ENCODE peak calls at places on chromosomes 2 and 18, in ten cellular contexts. One of them, this sample, is unnamed.

GRCh38 chr2:106575955-106576354 is 88.8 kb downstream of the CD8B2 start:
- DNase-seq in GM12892: no peak
- DNase-seq in stomach: no peak
- DNase-seq in endothelial cell of umbilical vein: no peak
- DNase-seq in upper lobe of left lung: peak
- DNase-seq in GM12878: no peak
- DNase-seq in prostate gland: peak
- DNase-seq in HCT116: no peak
- DNase-seq in sigmoid colon: no peak
- DNase-seq in K562: no peak
- DNase-seq in this sample: no peak

GRCh38 chr18:67669993-67670671 is 153.6 kb upstream of the DSEL start:
- DNase-seq in GM12892: no peak
- DNase-seq in stomach: no peak
- DNase-seq in endothelial cell of umbilical vein: no peak
- DNase-seq in upper lobe of left lung: no peak
- DNase-seq in GM12878: no peak
- DNase-seq in prostate gland: no peak
- DNase-seq in HCT116: no peak
- DNase-seq in sigmoid colon: no peak
- DNase-seq in K562: no peak
- DNase-seq in this sample: no peak

GRCh38 chr18:58529714-58530354 is 99.1 kb downstream of the ALPK2 start:
- DNase-seq in GM12892: no peak
- DNase-seq in stomach: peak
- DNase-seq in endothelial cell of umbilical vein: peak
- DNase-seq in upper lobe of left lung: no peak
- DNase-seq in GM12878: no peak
- DNase-seq in prostate gland: peak
- DNase-seq in HCT116: peak
- DNase-seq in sigmoid colon: no peak
- DNase-seq in K562: peak
- DNase-seq in this sample: no peak

GRCh38 chr2:30514134-30514860 is 67.3 kb downstream of the LCLAT1 start:
- DNase-seq in GM12892: no peak
- DNase-seq in stomach: no peak
- DNase-seq in endothelial cell of umbilical vein: peak
- DNase-seq in upper lobe of left lung: no peak
- DNase-seq in GM12878: no peak
- DNase-seq in prostate gland: no peak
- DNase-seq in HCT116: no peak
- DNase-seq in sigmoid colon: no peak
- DNase-seq in K562: no peak
- DNase-seq in this sample: no peak

GRCh38 chr2:204566439-204566838 is 21.2 kb downstream of the PARD3B start:
- DNase-seq in GM12892: no peak
- DNase-seq in stomach: no peak
- DNase-seq in endothelial cell of umbilical vein: no peak
- DNase-seq in upper lobe of left lung: no peak
- DNase-seq in GM12878: no peak
- DNase-seq in prostate gland: no peak
- DNase-seq in HCT116: no peak
- DNase-seq in sigmoid colon: no peak
- DNase-seq in K562: no peak
- DNase-seq in this sample: no peak

GRCh38 chr2:237091779-237092436 is 6.2 kb downstream of the COPS8 start:
- DNase-seq in GM12892: no peak
- DNase-seq in stomach: no peak
- DNase-seq in endothelial cell of umbilical vein: no peak
- DNase-seq in upper lobe of left lung: no peak
- DNase-seq in GM12878: no peak
- DNase-seq in prostate gland: no peak
- DNase-seq in HCT116: no peak
- DNase-seq in sigmoid colon: peak
- DNase-seq in K562: no peak
- DNase-seq in this sample: no peak

GRCh38 chr2:29655391-29656086 is 265.8 kb downstream of the ALK start:
- DNase-seq in GM12892: no peak
- DNase-seq in stomach: no peak
- DNase-seq in endothelial cell of umbilical vein: no peak
- DNase-seq in upper lobe of left lung: no peak
- DNase-seq in GM12878: no peak
- DNase-seq in prostate gland: no peak
- DNase-seq in HCT116: no peak
- DNase-seq in sigmoid colon: no peak
- DNase-seq in K562: no peak
- DNase-seq in this sample: no peak

GRCh38 chr2:216786676-216787075 is 73.2 kb downstream of the TNP1 start:
- DNase-seq in GM12892: no peak
- DNase-seq in stomach: no peak
- DNase-seq in endothelial cell of umbilical vein: no peak
- DNase-seq in upper lobe of left lung: no peak
- DNase-seq in GM12878: no peak
- DNase-seq in prostate gland: no peak
- DNase-seq in HCT116: no peak
- DNase-seq in sigmoid colon: no peak
- DNase-seq in K562: no peak
- DNase-seq in this sample: no peak

GRCh38 chr2:27182346-27182745 is 29.5 kb upstream of the ATRAID start:
- DNase-seq in GM12892: no peak
- DNase-seq in stomach: no peak
- DNase-seq in endothelial cell of umbilical vein: no peak
- DNase-seq in upper lobe of left lung: no peak
- DNase-seq in GM12878: no peak
- DNase-seq in prostate gland: no peak
- DNase-seq in HCT116: no peak
- DNase-seq in sigmoid colon: no peak
- DNase-seq in K562: no peak
- DNase-seq in this sample: no peak

GRCh38 chr2:121212661-121213325 is 72.2 kb downstream of the TFCP2L1 start:
- DNase-seq in GM12892: no peak
- DNase-seq in stomach: no peak
- DNase-seq in endothelial cell of umbilical vein: no peak
- DNase-seq in upper lobe of left lung: no peak
- DNase-seq in GM12878: no peak
- DNase-seq in prostate gland: no peak
- DNase-seq in HCT116: no peak
- DNase-seq in sigmoid colon: no peak
- DNase-seq in K562: no peak
- DNase-seq in this sample: no peak

GRCh38 chr2:172285010-172285621 is 142.3 kb upstream of the ITGA6 start:
- DNase-seq in GM12892: no peak
- DNase-seq in stomach: no peak
- DNase-seq in endothelial cell of umbilical vein: peak
- DNase-seq in upper lobe of left lung: no peak
- DNase-seq in GM12878: no peak
- DNase-seq in prostate gland: no peak
- DNase-seq in HCT116: no peak
- DNase-seq in sigmoid colon: no peak
- DNase-seq in K562: no peak
- DNase-seq in this sample: no peak

GRCh38 chr2:134194519-134194918 is 59.4 kb upstream of the MGAT5 start:
- DNase-seq in GM12892: no peak
- DNase-seq in stomach: no peak
- DNase-seq in endothelial cell of umbilical vein: no peak
- DNase-seq in upper lobe of left lung: no peak
- DNase-seq in GM12878: no peak
- DNase-seq in prostate gland: no peak
- DNase-seq in HCT116: no peak
- DNase-seq in sigmoid colon: no peak
- DNase-seq in K562: no peak
- DNase-seq in this sample: no peak

GRCh38 chr2:9652898-9653479 is 22.2 kb upstream of the YWHAQ start:
- DNase-seq in GM12892: no peak
- DNase-seq in stomach: no peak
- DNase-seq in endothelial cell of umbilical vein: no peak
- DNase-seq in upper lobe of left lung: no peak
- DNase-seq in GM12878: no peak
- DNase-seq in prostate gland: no peak
- DNase-seq in HCT116: no peak
- DNase-seq in sigmoid colon: no peak
- DNase-seq in K562: no peak
- DNase-seq in this sample: no peak

GRCh38 chr18:27750014-27750413 is 426.9 kb downstream of the CDH2 start:
- DNase-seq in GM12892: no peak
- DNase-seq in stomach: peak
- DNase-seq in endothelial cell of umbilical vein: peak
- DNase-seq in upper lobe of left lung: no peak
- DNase-seq in GM12878: no peak
- DNase-seq in prostate gland: no peak
- DNase-seq in HCT116: peak
- DNase-seq in sigmoid colon: no peak
- DNase-seq in K562: no peak
- DNase-seq in this sample: no peak

GRCh38 chr2:154261473-154262027 is 389.8 kb downstream of the GALNT13 start:
- DNase-seq in GM12892: no peak
- DNase-seq in stomach: no peak
- DNase-seq in endothelial cell of umbilical vein: no peak
- DNase-seq in upper lobe of left lung: no peak
- DNase-seq in GM12878: no peak
- DNase-seq in prostate gland: no peak
- DNase-seq in HCT116: no peak
- DNase-seq in sigmoid colon: no peak
- DNase-seq in K562: no peak
- DNase-seq in this sample: no peak

GRCh38 chr18:9722691-9723090 is 14.6 kb downstream of the RAB31 start:
- DNase-seq in GM12892: no peak
- DNase-seq in stomach: peak
- DNase-seq in endothelial cell of umbilical vein: no peak
- DNase-seq in upper lobe of left lung: no peak
- DNase-seq in GM12878: no peak
- DNase-seq in prostate gland: peak
- DNase-seq in HCT116: no peak
- DNase-seq in sigmoid colon: no peak
- DNase-seq in K562: no peak
- DNase-seq in this sample: no peak

GRCh38 chr2:108553181-108553919 is 19.1 kb downstream of the LIMS1 start:
- DNase-seq in GM12892: no peak
- DNase-seq in stomach: no peak
- DNase-seq in endothelial cell of umbilical vein: no peak
- DNase-seq in upper lobe of left lung: no peak
- DNase-seq in GM12878: no peak
- DNase-seq in prostate gland: no peak
- DNase-seq in HCT116: no peak
- DNase-seq in sigmoid colon: no peak
- DNase-seq in K562: no peak
- DNase-seq in this sample: no peak

DNA sequence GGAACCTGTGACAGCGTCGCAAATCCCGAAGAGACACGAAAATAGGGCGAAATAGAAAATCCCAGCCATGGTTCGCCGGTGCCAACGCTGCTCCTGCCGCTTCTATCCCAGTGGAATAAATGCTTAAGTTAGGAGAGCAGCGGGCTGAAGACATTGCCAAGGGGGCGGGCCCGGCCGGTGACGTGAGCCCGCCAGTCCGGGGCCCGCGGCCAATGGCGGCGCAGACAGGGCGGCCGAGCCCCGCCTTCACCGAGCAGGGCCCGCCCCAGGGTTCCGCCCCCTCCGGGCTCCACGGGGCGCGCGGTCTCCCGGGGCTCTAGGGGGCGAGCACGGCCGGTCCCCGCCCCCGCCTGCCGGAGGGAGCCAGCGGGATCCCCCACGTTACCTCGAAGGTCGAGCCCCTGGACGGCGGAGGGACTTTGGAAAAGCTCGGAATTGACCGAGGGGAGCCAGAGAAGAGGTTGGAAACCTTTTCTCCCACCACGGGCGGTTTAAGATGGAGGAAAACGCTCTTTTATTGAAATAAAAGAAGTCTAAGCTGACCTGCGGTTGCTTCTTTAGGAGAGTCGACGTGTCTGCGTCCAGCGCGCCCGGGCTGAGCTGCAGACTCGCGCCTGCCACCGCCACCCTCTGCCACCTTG is at the start of gene EPHA4:
- DNase-seq in GM12892: peak
- DNase-seq in stomach: peak
- DNase-seq in endothelial cell of umbilical vein: peak
- DNase-seq in upper lobe of left lung: peak
- DNase-seq in GM12878: no peak
- DNase-seq in prostate gland: peak
- DNase-seq in HCT116: peak
- DNase-seq in sigmoid colon: peak
- DNase-seq in K562: peak
- DNase-seq in this sample: peak
- TF ChIP-seq POLR2A in GM12892: no peak
- TF ChIP-seq POLR2A in stomach: no peak
- TF ChIP-seq POLR2A in endothelial cell of umbilical vein: peak
- TF ChIP-seq POLR2A in upper lobe of left lung: no peak
- TF ChIP-seq POLR2A in GM12878: no peak
- TF ChIP-seq POLR2A in prostate gland: peak
- TF ChIP-seq POLR2A in HCT116: no peak
- TF ChIP-seq POLR2A in sigmoid colon: peak
- TF ChIP-seq POLR2A in K562: no peak
- TF ChIP-seq POLR2A in this sample: no peak

GRCh38 chr2:206086683-206087350 is 843 bp upstream of the INO80D start:
- DNase-seq in GM12892: no peak
- DNase-seq in stomach: no peak
- DNase-seq in endothelial cell of umbilical vein: peak
- DNase-seq in upper lobe of left lung: no peak
- DNase-seq in GM12878: no peak
- DNase-seq in prostate gland: no peak
- DNase-seq in HCT116: no peak
- DNase-seq in sigmoid colon: no peak
- DNase-seq in K562: no peak
- DNase-seq in this sample: no peak
- TF ChIP-seq POLR2AphosphoS5 in GM12892: no peak
- TF ChIP-seq POLR2AphosphoS5 in stomach: no peak
- TF ChIP-seq POLR2AphosphoS5 in endothelial cell of umbilical vein: no peak
- TF ChIP-seq POLR2AphosphoS5 in upper lobe of left lung: no peak
- TF ChIP-seq POLR2AphosphoS5 in GM12878: no peak
- TF ChIP-seq POLR2AphosphoS5 in prostate gland: no peak
- TF ChIP-seq POLR2AphosphoS5 in HCT116: no peak
- TF ChIP-seq POLR2AphosphoS5 in sigmoid colon: no peak
- TF ChIP-seq POLR2AphosphoS5 in K562: no peak
- TF ChIP-seq POLR2AphosphoS5 in this sample: no peak

GRCh38 chr2:41024806-41025205 is 572.9 kb upstream of the SLC8A1 start:
- DNase-seq in GM12892: no peak
- DNase-seq in stomach: no peak
- DNase-seq in endothelial cell of umbilical vein: no peak
- DNase-seq in upper lobe of left lung: no peak
- DNase-seq in GM12878: no peak
- DNase-seq in prostate gland: no peak
- DNase-seq in HCT116: no peak
- DNase-seq in sigmoid colon: no peak
- DNase-seq in K562: no peak
- DNase-seq in this sample: no peak
- TF ChIP-seq POLR2A in GM12892: no peak
- TF ChIP-seq POLR2A in stomach: no peak
- TF ChIP-seq POLR2A in endothelial cell of umbilical vein: no peak
- TF ChIP-seq POLR2A in upper lobe of left lung: no peak
- TF ChIP-seq POLR2A in GM12878: no peak
- TF ChIP-seq POLR2A in prostate gland: no peak
- TF ChIP-seq POLR2A in HCT116: no peak
- TF ChIP-seq POLR2A in sigmoid colon: no peak
- TF ChIP-seq POLR2A in K562: no peak
- TF ChIP-seq POLR2A in this sample: no peak

DNA sequence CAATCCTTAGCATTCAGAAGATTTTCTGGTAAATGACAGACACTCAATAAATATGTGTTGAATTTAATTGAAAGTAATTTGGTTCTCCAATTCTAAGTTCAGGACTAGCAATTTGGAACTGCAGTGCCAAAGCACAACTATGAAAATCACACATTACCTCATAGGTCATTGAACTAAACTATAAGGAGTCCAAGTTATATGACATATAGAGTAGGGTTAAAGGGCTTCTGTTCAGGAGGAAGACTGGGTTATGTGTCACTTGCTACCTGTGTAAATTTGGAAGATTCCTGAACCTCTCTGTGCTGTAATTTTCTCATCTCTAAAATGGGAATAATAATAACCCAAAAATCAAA is 27.8 kb upstream of the COBLL1 start:
- DNase-seq in GM12892: no peak
- DNase-seq in stomach: no peak
- DNase-seq in endothelial cell of umbilical vein: no peak
- DNase-seq in upper lobe of left lung: no peak
- DNase-seq in GM12878: no peak
- DNase-seq in prostate gland: no peak
- DNase-seq in HCT116: no peak
- DNase-seq in sigmoid colon: no peak
- DNase-seq in K562: no peak
- DNase-seq in this sample: no peak
- TF ChIP-seq POLR2AphosphoS5 in GM12892: no peak
- TF ChIP-seq POLR2AphosphoS5 in stomach: no peak
- TF ChIP-seq POLR2AphosphoS5 in endothelial cell of umbilical vein: no peak
- TF ChIP-seq POLR2AphosphoS5 in upper lobe of left lung: no peak
- TF ChIP-seq POLR2AphosphoS5 in GM12878: no peak
- TF ChIP-seq POLR2AphosphoS5 in prostate gland: no peak
- TF ChIP-seq POLR2AphosphoS5 in HCT116: no peak
- TF ChIP-seq POLR2AphosphoS5 in sigmoid colon: no peak
- TF ChIP-seq POLR2AphosphoS5 in K562: no peak
- TF ChIP-seq POLR2AphosphoS5 in this sample: no peak

This sample was measured in GM12891.